ENCODE peak calls at places on chromosomes 16 and 17, in ten cellular contexts. A is A549; V is fibroblast of mammary gland; K is HS-5; B is NCI-H345; G is transverse colon; X is left lung; I is memory B cell; O is activated T-cell treated with anti-CD3 and anti-CD28 coated beads, Interleukin-2, amount 50 U/mL, for 72 hours; U is stimulated activated CD4-positive, alpha-beta T cell treated with anti-CD3 and anti-CD28 coated beads, Interleukin-2, amount 100 ng/mL, for 48 hours. P is an unnamed sample.

GRCh38 chr17:19470529-19471261 is 59.7 kb downstream of the RNF112 start:
- DNase-seq in K (no peak), X (peak; percentile 64), O (no peak), B (peak; percentile 58), I (no peak), G (peak; percentile 63), V (peak; percentile 47), A (no peak), U (no peak), P (peak; percentile 87)

GRCh38 chr16:54620197-54620596 is 310.5 kb upstream of the IRX5 start:
- DNase-seq in V (no peak), A (no peak), K (no peak), B (no peak), G (no peak), O (no peak), U (no peak), X (no peak), I (no peak), P (no peak)

GRCh38 chr17:36854982-36855381 is 82.3 kb upstream of the LHX1 start:
- DNase-seq in X (no peak), B (no peak), K (no peak), G (no peak), V (no peak), O (no peak), I (no peak), A (no peak), U (no peak), P (no peak)

GRCh38 chr17:58252141-58252540 is 13.8 kb downstream of the LPO start:
- DNase-seq in G (no peak), U (no peak), O (no peak), K (no peak), B (no peak), A (no peak), I (no peak), X (no peak), V (no peak), P (no peak)

GRCh38 chr17:11909348-11909747 is 87.9 kb downstream of the ZNF18 start:
- DNase-seq in G (no peak), U (no peak), O (no peak), A (no peak), V (no peak), I (no peak), X (no peak), B (no peak), K (no peak), P (no peak)

GRCh38 chr16:50071075-50071671 is 5.4 kb downstream of the HEATR3 start:
- DNase-seq in A (no peak), G (no peak), K (no peak), X (no peak), U (no peak), B (no peak), V (no peak), I (no peak), O (no peak), P (no peak)

GRCh38 chr17:60091908-60092331 is 13.2 kb upstream of the HEATR6 start:
- DNase-seq in U (no peak), I (no peak), X (no peak), O (no peak), G (no peak), A (no peak), B (no peak), K (no peak), V (peak; percentile 42), P (no peak)

GRCh38 chr16:86277236-86277635 is 233.1 kb upstream of the FOXF1 start:
- DNase-seq in B (no peak), U (no peak), I (no peak), G (no peak), X (no peak), O (no peak), V (no peak), K (no peak), A (no peak), P (no peak)

GRCh38 chr17:8176998-8177731 is 985 bp upstream of the TMEM107 start:
- DNase-seq in X (no peak), O (no peak), V (no peak), A (no peak), G (no peak), I (no peak), U (no peak), B (no peak), K (no peak), P (no peak)

GRCh38 chr16:57824880-57825279 is 22.6 kb upstream of the KIFC3 start:
- DNase-seq in X (peak; percentile 85), G (no peak), A (no peak), B (no peak), U (no peak), V (no peak), I (no peak), K (no peak), O (no peak), P (no peak)

GRCh38 chr17:49898547-49899490 is 51.0 kb upstream of the TAC4 start:
- DNase-seq in G (no peak), U (no peak), A (peak; percentile 78), O (no peak), X (no peak), V (peak; percentile 13), B (no peak), I (no peak), K (no peak), P (no peak)

GRCh38 chr16:30609002-30609927 is 924 bp downstream of the ZNF689 start:
- DNase-seq in O (peak; percentile 68), B (peak; percentile 44), U (peak; percentile 35), X (peak; percentile 59), G (peak; percentile 58), K (no peak), V (no peak), A (peak; percentile 51), I (peak; percentile 58), P (peak; percentile 63)

GRCh38 chr16:4380131-4381063 is 8.7 kb downstream of the VASN start:
- DNase-seq in K (no peak), A (no peak), O (no peak), G (no peak), V (no peak), I (no peak), B (no peak), U (no peak), X (no peak), P (no peak)

GRCh38 chr16:28265822-28266221 is 26.5 kb upstream of the SBK1 start:
- DNase-seq in B (no peak), U (no peak), I (no peak), X (no peak), K (no peak), O (no peak), G (no peak), A (no peak), V (no peak), P (no peak)

GRCh38 chr17:329794-330420 is 22.7 kb downstream of the RPH3AL start:
- DNase-seq in B (no peak), O (no peak), G (no peak), I (no peak), K (no peak), V (no peak), U (no peak), X (no peak), A (no peak), P (no peak)

GRCh38 chr16:23690771-23691482 is 12.2 kb downstream of the PLK1 start:
- DNase-seq in B (no peak), A (no peak), I (no peak), V (no peak), O (no peak), X (no peak), G (no peak), K (no peak), U (no peak), P (no peak)

GRCh38 chr16:12252616-12253015 is 276.1 kb downstream of the SNX29 start:
- DNase-seq in A (no peak), U (no peak), O (no peak), G (no peak), X (no peak), I (no peak), B (peak; percentile 71), V (no peak), K (no peak), P (no peak)

GRCh38 chr16:8572919-8573724 is 17.2 kb downstream of the TMEM114 start:
- DNase-seq in U (no peak), A (peak; percentile 38), I (no peak), G (no peak), B (no peak), K (no peak), V (peak; percentile 63), X (no peak), O (peak; percentile 27), P (peak; percentile 37)

GRCh38 chr17:38416840-38417209 is 11.4 kb upstream of the ARHGAP23 start:
- DNase-seq in U (no peak), O (no peak), A (no peak), B (peak; percentile 43), V (no peak), X (peak; percentile 57), G (no peak), K (no peak), I (no peak), P (peak; percentile 82)

GRCh38 chr17:75428775-75429469 is 23.4 kb upstream of the GRB2 start:
- DNase-seq in I (no peak), V (peak; percentile 84), B (no peak), U (no peak), A (peak; percentile 91), X (no peak), O (no peak), K (peak; percentile 71), G (no peak), P (no peak)

GRCh38 chr17:10743316-10744009 is 13.6 kb upstream of the TMEM220 start:
- DNase-seq in G (no peak), U (no peak), B (no peak), V (peak; percentile 82), O (no peak), X (no peak), A (no peak), I (no peak), K (no peak), P (no peak)

GRCh38 chr17:38912221-38912813 is 13.1 kb upstream of the LASP1NB start:
- DNase-seq in X (peak; percentile 30), I (no peak), U (no peak), A (no peak), G (peak; percentile 50), V (peak; percentile 73), B (no peak), K (no peak), O (no peak), P (peak; percentile 77)

GRCh38 chr16:30145692-30146091 is 22.7 kb upstream of the MAPK3 start:
- DNase-seq in U (no peak), B (no peak), A (no peak), G (no peak), V (no peak), I (no peak), K (no peak), X (no peak), O (no peak), P (no peak)

P was measured in testis.